ENCODE peak calls at places on chromosomes 4 and X, in six cellular contexts. N is GM23338, S is transverse colon, X is suprapubic skin, V is stomach, U is GM12878. Y is an unnamed sample.

GRCh38 chrX:149152941-149153340 is 352.2 kb downstream of the IDS start:
- DNase-seq in N (no peak), V (no peak), U (no peak), X (no peak), S (no peak), Y (no peak)

GRCh38 chr4:8157496-8157895 is 1.1 kb downstream of the ABLIM2 start:
- DNase-seq in X (no peak), S (no peak), N (peak; percentile 44), V (no peak), U (no peak), Y (no peak)

GRCh38 chrX:36909584-36909983 is 98.6 kb upstream of the FAM47C start:
- DNase-seq in V (no peak), N (no peak), U (no peak), S (no peak), X (no peak), Y (no peak)

GRCh38 chrX:12548746-12549145 is 242.5 kb upstream of the PRPS2 start:
- DNase-seq in X (no peak), V (no peak), U (no peak), N (peak; percentile 67), S (no peak), Y (no peak)

GRCh38 chr4:176187610-176188009 is 7.8 kb downstream of the SPATA4 start:
- DNase-seq in S (no peak), X (no peak), V (no peak), N (no peak), U (no peak), Y (no peak)

GRCh38 chrX:63889001-63889400 is 104.0 kb upstream of the ARHGEF9 start:
- DNase-seq in U (no peak), S (no peak), X (no peak), V (no peak), N (no peak), Y (no peak)

GRCh38 chr4:35167385-35167784 is 1076.9 kb downstream of the ARAP2 start:
- DNase-seq in U (no peak), N (no peak), S (no peak), X (no peak), V (no peak), Y (no peak)

GRCh38 chr4:3531306-3531886 is 826 bp downstream of the LRPAP1 start:
- DNase-seq in S (no peak), X (no peak), V (no peak), U (no peak), N (no peak), Y (no peak)

GRCh38 chrX:107146670-107147069 is 28.0 kb upstream of the RBM41 start:
- DNase-seq in U (no peak), V (no peak), X (no peak), S (no peak), N (no peak), Y (no peak)

DNA sequence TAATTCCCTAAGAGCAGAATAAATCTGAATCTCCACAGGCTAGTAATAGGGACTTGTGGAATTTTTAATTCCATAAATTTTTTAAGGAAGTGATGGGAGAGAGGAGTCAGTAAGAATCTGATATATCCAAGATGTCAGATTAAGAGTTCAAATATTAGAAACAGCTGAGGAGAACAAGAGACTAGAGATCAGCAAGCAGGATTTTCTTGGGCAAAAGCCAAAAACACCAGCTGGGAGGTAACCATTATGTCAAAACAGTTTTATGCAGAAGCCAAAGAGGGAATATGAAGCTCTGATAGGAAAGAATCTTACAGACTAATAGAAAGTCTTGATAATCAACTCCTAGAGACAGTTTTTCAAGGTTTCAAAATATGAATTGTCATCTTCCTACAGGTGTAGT is 72.2 kb upstream of the RBPJ start:
- DNase-seq in U (no peak), X (no peak), N (no peak), V (no peak), S (peak; percentile 21), Y (no peak)
- TF ChIP-seq POLR2AphosphoS5 in U (no peak), X (no peak), N (no peak), V (no peak), S (no peak), Y (peak; percentile 21)

GRCh38 chr4:189202869-189203271 is 737.8 kb upstream of the FRG1 start:
- DNase-seq in S (no peak), U (no peak), V (no peak), X (no peak), N (peak; percentile 2), Y (no peak)
- H3K4me3 ChIP-seq in S (peak overlapping the region; percentile 25), U (no peak overlapping the region), V (peak overlapping the region; percentile 20), X (peak overlapping the region; percentile 14), N (no peak overlapping the region), Y (peak overlapping the region; percentile 48)

DNA sequence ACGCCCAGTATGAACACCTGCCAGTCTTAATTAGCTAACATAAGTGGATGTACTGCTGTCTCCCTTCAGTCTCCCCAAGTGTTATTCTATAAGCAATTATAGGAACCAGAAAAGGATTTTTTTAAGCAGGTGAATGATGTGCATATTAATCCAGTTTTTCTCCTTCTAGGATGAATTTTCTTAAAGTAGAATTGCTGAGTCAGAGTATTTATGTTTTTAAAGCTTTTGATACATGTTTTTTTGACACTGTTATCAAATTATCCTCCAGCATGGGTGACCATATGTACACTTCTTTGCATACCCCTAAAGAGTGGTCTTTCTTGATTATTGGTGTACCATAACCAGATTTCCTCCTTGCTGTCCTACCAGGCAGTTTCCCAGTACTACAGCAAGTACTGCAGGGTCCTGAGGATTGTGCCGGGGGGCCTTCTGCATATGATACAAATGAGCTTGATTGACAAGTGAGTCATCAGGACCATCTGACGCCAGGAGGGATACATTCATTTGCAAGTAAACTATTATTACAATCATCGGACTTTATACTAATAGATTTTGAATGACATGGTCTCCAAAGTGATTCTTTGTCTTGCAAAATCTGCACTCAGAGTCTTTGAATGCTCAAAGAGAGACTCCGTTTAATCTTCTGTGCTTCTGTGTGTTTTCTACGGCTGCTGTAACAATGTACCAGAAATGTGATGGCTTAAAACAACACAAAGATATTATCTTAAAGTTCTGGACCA is 10.7 kb upstream of the PCYT1B start:
- DNase-seq in V (no peak), S (no peak), X (no peak), N (no peak), U (no peak), Y (no peak)
- H3K27ac ChIP-seq in V (no peak overlapping the region), S (no peak overlapping the region), X (no peak overlapping the region), N (no peak overlapping the region), U (no peak overlapping the region), Y (no peak overlapping the region)

GRCh38 chrX:152138388-152138784 is at the start of gene MAGEA10:
- DNase-seq in U (no peak), N (no peak), V (no peak), S (no peak), X (no peak), Y (no peak)
- TF ChIP-seq POLR2AphosphoS5 in U (no peak), N (no peak), V (no peak), S (no peak), X (no peak), Y (no peak)

DNA sequence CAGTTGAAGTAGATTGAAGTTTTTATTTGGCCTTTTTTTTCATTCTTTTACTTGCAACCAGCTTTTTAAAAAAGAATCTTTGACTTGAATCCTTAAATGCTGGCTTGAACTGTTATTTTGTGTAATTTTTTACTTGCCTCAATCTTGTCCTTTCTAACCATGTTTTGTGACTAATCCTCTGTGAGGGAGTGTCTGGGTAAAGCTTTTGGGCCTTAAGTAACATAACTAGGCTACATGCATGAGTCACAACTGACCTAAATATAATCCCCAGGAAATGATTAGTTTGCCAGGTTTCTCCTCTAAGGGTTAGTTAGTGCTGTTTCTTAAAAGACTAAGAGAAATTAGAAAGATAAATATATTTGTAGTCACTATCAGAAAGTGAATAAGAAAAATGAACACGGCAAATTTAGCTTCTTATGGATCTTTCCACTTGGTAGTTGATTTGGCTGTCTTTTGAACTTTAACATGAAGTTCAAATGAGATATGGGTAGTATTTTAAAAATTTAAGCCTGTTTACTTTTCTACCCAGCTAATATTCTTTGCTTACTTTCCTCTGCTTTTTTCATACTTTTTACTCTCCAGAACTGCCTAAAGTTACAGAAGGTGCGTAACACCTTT is 13.0 kb downstream of the EXOC1 start:
- DNase-seq in N (no peak), S (no peak), U (peak; percentile 15), X (no peak), V (no peak), Y (no peak)
- H3K4me3 ChIP-seq in N (no peak overlapping the region), S (no peak overlapping the region), U (no peak overlapping the region), X (no peak overlapping the region), V (no peak overlapping the region), Y (no peak overlapping the region)

GRCh38 chrX:72132456-72132855 is 741 bp upstream of the RTL5 start:
- DNase-seq in N (no peak), V (no peak), S (no peak), U (no peak), X (no peak), Y (no peak)
- H3K27ac ChIP-seq in N (no peak overlapping the region), V (peak overlapping the region; percentile 86), S (peak overlapping the region; percentile 76), U (no peak overlapping the region), X (no peak overlapping the region), Y (peak overlapping the region; percentile 75)

GRCh38 chr4:65340382-65341109 is 329.7 kb downstream of the EPHA5 start:
- DNase-seq in U (no peak), V (no peak), S (no peak), N (no peak), X (no peak), Y (no peak)

GRCh38 chr4:65337371-65337770 is 332.9 kb downstream of the EPHA5 start:
- DNase-seq in X (no peak), S (no peak), N (no peak), U (no peak), V (no peak), Y (no peak)

GRCh38 chr4:65341557-65341956 is 328.7 kb downstream of the EPHA5 start:
- DNase-seq in S (no peak), V (no peak), X (no peak), N (no peak), U (no peak), Y (no peak)

GRCh38 chr4:65336465-65336864 is 333.8 kb downstream of the EPHA5 start:
- DNase-seq in X (no peak), U (no peak), S (no peak), V (no peak), N (no peak), Y (no peak)
- TF ChIP-seq POLR2AphosphoS5 in X (no peak), U (no peak), S (no peak), V (no peak), N (no peak), Y (no peak)

GRCh38 chr4:68948044-68948743 is 3.4 kb downstream of the UGT2A3 start:
- DNase-seq in N (no peak), S (no peak), V (no peak), U (no peak), X (no peak), Y (no peak)

GRCh38 chr4:68948985-68949384 is 2.6 kb downstream of the UGT2A3 start:
- DNase-seq in N (no peak), U (no peak), S (no peak), X (no peak), V (no peak), Y (no peak)

GRCh38 chr4:68951806-68952585 is 392 bp upstream of the UGT2A3 start:
- DNase-seq in V (no peak), S (no peak), N (no peak), U (no peak), X (no peak), Y (no peak)

GRCh38 chr4:68951078-68951805 is at the start of gene UGT2A3:
- DNase-seq in V (no peak), N (peak; percentile 41), X (no peak), U (peak; percentile 23), S (peak; percentile 68), Y (no peak)

DNA sequence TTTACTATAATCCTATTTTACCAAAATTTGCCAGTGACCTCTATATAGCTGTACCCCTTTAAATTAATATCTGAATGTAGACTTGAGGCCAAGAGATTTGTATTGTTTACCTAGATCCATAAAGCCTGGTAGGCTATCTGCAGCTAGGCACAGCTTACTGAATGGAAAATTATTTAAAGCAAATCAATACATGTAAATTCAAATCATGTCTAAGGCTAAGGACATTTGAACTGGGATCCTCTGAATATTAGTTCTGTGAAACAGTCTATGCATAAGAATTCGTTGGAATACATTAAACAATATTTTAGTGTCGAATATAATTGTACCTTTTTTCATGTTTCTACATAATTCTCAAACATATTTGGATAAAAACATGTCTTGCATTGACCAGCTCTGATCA is 1.6 kb downstream of the UGT2A3 start:
- DNase-seq in V (no peak), S (no peak), X (no peak), U (no peak), N (no peak), Y (no peak)
- H3K4me3 ChIP-seq in V (no peak overlapping the region), S (peak overlapping the region; percentile 49), X (no peak overlapping the region), U (no peak overlapping the region), N (no peak overlapping the region), Y (no peak overlapping the region)

Y was measured in esophagus muscularis mucosa.